ENCODE peak calls at places on chromosomes 16 and 17, in eight cellular contexts. Q is mucosa of descending colon; J is H7; M is midbrain; W is effector memory CD4-positive, alpha-beta T cell; Z is cerebellum; G is stimulated activated naive CD8-positive, alpha-beta T cell treated with anti-CD3 and anti-CD28 coated beads, Interleukin-15, amount 100 ng/mL, for 72 hours; B is Karpas-422. Y is an unnamed sample.

GRCh38 chr16:52492789-52493357 is 54.1 kb downstream of the TOX3 start:
- DNase-seq in Q (no peak), J (no peak), M (no peak), W (no peak), Z (no peak), G (no peak), B (no peak), Y (no peak)

GRCh38 chr16:50288920-50289319 is 22.6 kb downstream of the ADCY7 start:
- DNase-seq in Q (no peak), J (no peak), M (no peak), W (no peak), Z (no peak), G (no peak), B (no peak), Y (no peak)

GRCh38 chr17:29042679-29043538 is at the start of gene PIPOX:
- DNase-seq in Q (no peak), J (peak; percentile 83), M (peak; percentile 60), W (no peak), Z (peak; percentile 71), G (no peak), B (peak; percentile 62), Y (no peak)

GRCh38 chr17:50056961-50057330 is 1.0 kb downstream of the ITGA3 start:
- DNase-seq in Q (peak; percentile 76), J (peak; percentile 73), M (no peak), W (no peak), Z (no peak), G (no peak), B (no peak), Y (no peak)

GRCh38 chr17:7610641-7611040 is 4.1 kb downstream of the FXR2 start:
- DNase-seq in Q (no peak), J (no peak), M (no peak), W (no peak), Z (no peak), G (no peak), B (no peak), Y (no peak)

GRCh38 chr16:10827691-10828341 is 9.2 kb upstream of the TVP23A start:
- DNase-seq in Q (peak; percentile 50), J (peak; percentile 43), M (peak; percentile 36), W (no peak), Z (peak; percentile 62), G (no peak), B (no peak), Y (peak; percentile 92)

GRCh38 chr17:27551701-27552466 is 79.1 kb upstream of the LGALS9 start:
- DNase-seq in Q (peak; percentile 49), J (no peak), M (no peak), W (no peak), Z (no peak), G (no peak), B (no peak), Y (no peak)

GRCh38 chr17:8176197-8176940 is at the start of gene TMEM107:
- DNase-seq in Q (peak; percentile 93), J (peak; percentile 95), M (peak; percentile 76), W (peak; percentile 84), Z (peak; percentile 89), G (peak; percentile 86), B (peak; percentile 96), Y (peak; percentile 87)

GRCh38 chr16:84672276-84673202 is 24.2 kb downstream of the KLHL36 start:
- DNase-seq in Q (peak; percentile 89), J (peak; percentile 90), M (peak; percentile 66), W (peak; percentile 72), Z (peak; percentile 39), G (peak; percentile 74), B (peak; percentile 92), Y (peak; percentile 81)

GRCh38 chr17:3679186-3680126 is 10.8 kb downstream of the EMC6 start:
- DNase-seq in Q (no peak), J (no peak), M (no peak), W (no peak), Z (no peak), G (no peak), B (no peak), Y (no peak)

GRCh38 chr16:29811896-29812665 is at the start of gene PRRT2:
- DNase-seq in Q (peak; percentile 76), J (peak; percentile 95), M (peak; percentile 59), W (peak; percentile 51), Z (peak; percentile 90), G (peak; percentile 45), B (peak; percentile 76), Y (peak; percentile 92)

GRCh38 chr16:27638833-27639587 is 89.1 kb downstream of the KATNIP start:
- DNase-seq in Q (peak; percentile 46), J (no peak), M (no peak), W (no peak), Z (no peak), G (no peak), B (no peak), Y (no peak)

GRCh38 chr16:22151599-22151998 is 10.7 kb upstream of the SDR42E2 start:
- DNase-seq in Q (no peak), J (no peak), M (no peak), W (no peak), Z (no peak), G (no peak), B (no peak), Y (no peak)

GRCh38 chr17:57481901-57482300 is 225.6 kb downstream of the MSI2 start:
- DNase-seq in Q (no peak), J (no peak), M (no peak), W (no peak), Z (no peak), G (no peak), B (no peak), Y (no peak)

GRCh38 chr17:846901-847777 is 65.0 kb downstream of the MRM3 start:
- DNase-seq in Q (no peak), J (no peak), M (no peak), W (no peak), Z (no peak), G (no peak), B (no peak), Y (no peak)

GRCh38 chr17:45429338-45430005 is 3.2 kb downstream of the ARHGAP27 start:
- DNase-seq in Q (peak; percentile 49), J (peak; percentile 79), M (no peak), W (no peak), Z (no peak), G (no peak), B (no peak), Y (no peak)

GRCh38 chr17:17603178-17603894 is 11.8 kb upstream of the PEMT start:
- DNase-seq in Q (no peak), J (no peak), M (no peak), W (no peak), Z (peak; percentile 37), G (no peak), B (peak; percentile 65), Y (no peak)

GRCh38 chr16:50442221-50442620 is 73.4 kb upstream of the BRD7 start:
- DNase-seq in Q (no peak), J (no peak), M (no peak), W (no peak), Z (no peak), G (no peak), B (no peak), Y (no peak)

GRCh38 chr17:50834786-50835562 is 412 bp upstream of the WFIKKN2 start:
- DNase-seq in Q (no peak), J (peak; percentile 75), M (no peak), W (no peak), Z (no peak), G (no peak), B (no peak), Y (no peak)

Y was measured in tibial artery.